ENCODE peak calls at places on chromosome 15, in four cellular contexts. V, S, T and M are unnamed samples.

GRCh38 chr15:90074023-90074422 is 28.2 kb downstream of the IDH2 start:
- DNase-seq in V (no peak), T (no peak), S (no peak), M (no peak)

GRCh38 chr15:78284758-78285157 is 14.7 kb downstream of the SKIC8 start:
- DNase-seq in S (no peak), T (no peak), V (no peak), M (no peak)

GRCh38 chr15:83848315-83849050 is 194.6 kb downstream of the ADAMTSL3 start:
- DNase-seq in V (no peak), S (no peak), T (no peak), M (no peak)

GRCh38 chr15:76967067-76967466 is 27.9 kb upstream of the PSTPIP1 start:
- DNase-seq in S (no peak), T (no peak), V (no peak), M (no peak)

GRCh38 chr15:64521726-64522164 is 61.4 kb downstream of the ZNF609 start:
- DNase-seq in V (peak), T (no peak), S (no peak), M (no peak)

GRCh38 chr15:63050737-63051700 is 8.5 kb downstream of the TPM1 start:
- DNase-seq in V (no peak), T (peak), S (no peak), M (no peak)

GRCh38 chr15:70382762-70383458 is 285.2 kb upstream of the TLE3 start:
- DNase-seq in T (no peak), S (no peak), V (no peak), M (no peak)

GRCh38 chr15:88450125-88450798 is 16.9 kb downstream of the MRPL46 start:
- DNase-seq in V (peak), T (peak), S (peak), M (peak)

GRCh38 chr15:74995779-74996765 is 709 bp downstream of the SCAMP5 start:
- DNase-seq in S (no peak), V (no peak), T (peak), M (peak)

GRCh38 chr15:71057143-71057542 is 58.1 kb upstream of the THSD4 start:
- DNase-seq in V (no peak), T (no peak), S (no peak), M (no peak)

GRCh38 chr15:54082836-54083492 is 104.7 kb downstream of the UNC13C start:
- DNase-seq in S (no peak), V (no peak), T (no peak), M (no peak)

GRCh38 chr15:68797589-68798377 is 22.9 kb downstream of the ANP32A start:
- DNase-seq in T (no peak), S (no peak), V (no peak), M (no peak)

GRCh38 chr15:65970937-65971740 is 101.8 kb downstream of the RAB11A start:
- DNase-seq in V (no peak), S (no peak), T (no peak), M (no peak)

GRCh38 chr15:33584797-33585196 is 274.0 kb downstream of the RYR3 start:
- DNase-seq in S (no peak), T (no peak), V (no peak), M (no peak)

GRCh38 chr15:46265664-46266063 is 630.8 kb downstream of the SQOR start:
- DNase-seq in V (no peak), T (no peak), S (no peak), M (no peak)

GRCh38 chr15:31379042-31379441 is 52.4 kb downstream of the KLF13 start:
- DNase-seq in T (no peak), S (no peak), V (no peak), M (no peak)

GRCh38 chr15:99963096-99963825 is 230.0 kb upstream of the LYSMD4 start:
- DNase-seq in T (peak), V (no peak), S (no peak), M (no peak)

GRCh38 chr15:45921376-45921775 is 286.5 kb downstream of the SQOR start:
- DNase-seq in T (no peak), V (no peak), S (no peak), M (no peak)

GRCh38 chr15:68781766-68782588 is 38.7 kb downstream of the ANP32A start:
- DNase-seq in V (no peak), T (no peak), S (peak), M (no peak)

GRCh38 chr15:39584266-39584659 is 3.4 kb downstream of the THBS1 start:
- DNase-seq in S (no peak), V (no peak), T (no peak), M (no peak)
- H3K4me3 ChIP-seq in S (peak), V (peak), T (peak), M (no peak)

DNA sequence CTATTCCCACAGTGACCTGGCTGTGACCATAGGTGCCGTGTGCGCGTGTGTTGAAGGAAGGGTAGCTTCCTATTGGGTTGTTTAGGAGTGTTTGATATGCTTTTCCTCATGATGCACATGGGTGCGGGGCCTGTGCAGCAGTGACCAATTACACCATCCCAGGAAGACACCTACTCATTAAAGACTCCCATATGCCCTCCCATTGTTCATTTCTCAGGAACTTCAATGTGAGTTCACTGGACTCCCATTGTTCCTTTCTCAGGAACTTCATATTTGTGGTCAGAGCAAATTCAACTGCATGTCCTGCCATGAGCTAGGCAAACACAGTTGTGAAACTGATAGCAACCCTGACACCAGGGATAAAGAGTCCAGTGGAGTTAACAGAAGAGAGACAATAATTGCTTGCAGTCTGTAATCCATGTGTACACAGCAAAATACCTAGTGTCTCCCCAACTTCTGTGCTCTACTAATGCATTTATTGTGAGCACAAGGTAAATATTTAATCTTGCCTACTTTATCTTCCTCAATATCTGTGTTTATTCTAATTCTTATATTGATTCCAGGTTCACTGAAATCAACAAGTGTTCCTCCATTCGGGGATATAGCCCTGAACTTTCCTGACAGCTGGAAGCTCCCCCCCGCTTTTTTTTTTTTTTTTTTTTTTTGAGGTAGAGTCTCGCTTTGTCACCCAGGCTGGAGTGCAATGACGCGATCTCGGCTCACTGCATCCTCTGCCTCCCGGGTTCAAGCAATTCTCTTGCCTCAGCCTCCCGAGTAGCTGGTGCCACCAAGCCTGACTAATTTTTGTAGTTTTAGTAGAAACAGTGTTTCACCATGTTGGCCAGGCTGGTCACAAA is 57.5 kb upstream of the GCNT3 start:
- DNase-seq in V (peak), S (no peak), T (no peak), M (no peak)
- H3K4me3 ChIP-seq in V (no peak), S (no peak), T (no peak), M (no peak)

GRCh38 chr15:85704720-85705119 is 90.0 kb downstream of the KLHL25 start:
- DNase-seq in T (no peak), S (no peak), V (no peak), M (no peak)
- H3K4me3 ChIP-seq in T (no peak), S (no peak), V (no peak), M (peak)

DNA sequence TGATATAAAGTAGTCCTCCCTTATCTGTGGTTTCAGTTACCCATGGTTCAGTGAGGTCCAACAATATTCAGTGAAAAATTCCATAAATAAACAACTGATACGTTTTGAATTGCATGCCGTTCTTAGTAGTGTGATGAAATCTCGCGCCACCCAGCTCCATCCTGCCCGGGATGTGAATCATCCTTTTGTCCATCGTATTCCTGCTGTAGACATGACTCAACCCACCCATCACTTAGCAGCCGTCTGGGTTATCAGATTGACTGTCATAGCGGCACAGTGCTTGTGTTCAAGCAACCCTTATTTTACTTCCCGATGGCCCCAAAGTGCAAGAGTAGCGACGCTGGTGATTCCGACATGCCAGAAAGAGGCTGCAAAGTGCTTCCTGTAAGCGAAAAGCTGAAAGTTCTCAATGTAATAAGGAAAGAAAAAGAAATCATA is 48.0 kb upstream of the MEX3B start:
- DNase-seq in S (no peak), T (no peak), V (peak), M (no peak)
- H3K4me3 ChIP-seq in S (no peak), T (no peak), V (peak), M (no peak)

GRCh38 chr15:57306944-57307411 is 69.3 kb upstream of the CGNL1 start:
- DNase-seq in T (no peak), V (no peak), S (no peak), M (no peak)
- H3K4me3 ChIP-seq in T (peak), V (peak), S (peak), M (no peak)

GRCh38 chr15:101167366-101167790 is 84.5 kb downstream of the CHSY1 start:
- DNase-seq in T (no peak), S (no peak), V (no peak), M (no peak)

GRCh38 chr15:101167791-101168462 is 83.9 kb downstream of the CHSY1 start:
- DNase-seq in V (no peak), S (peak), T (peak), M (no peak)

GRCh38 chr15:101169457-101170071 is 82.3 kb downstream of the CHSY1 start:
- DNase-seq in S (no peak), V (no peak), T (peak), M (no peak)

GRCh38 chr15:101168898-101169297 is 83.0 kb downstream of the CHSY1 start:
- DNase-seq in V (no peak), T (peak), S (no peak), M (no peak)

DNA sequence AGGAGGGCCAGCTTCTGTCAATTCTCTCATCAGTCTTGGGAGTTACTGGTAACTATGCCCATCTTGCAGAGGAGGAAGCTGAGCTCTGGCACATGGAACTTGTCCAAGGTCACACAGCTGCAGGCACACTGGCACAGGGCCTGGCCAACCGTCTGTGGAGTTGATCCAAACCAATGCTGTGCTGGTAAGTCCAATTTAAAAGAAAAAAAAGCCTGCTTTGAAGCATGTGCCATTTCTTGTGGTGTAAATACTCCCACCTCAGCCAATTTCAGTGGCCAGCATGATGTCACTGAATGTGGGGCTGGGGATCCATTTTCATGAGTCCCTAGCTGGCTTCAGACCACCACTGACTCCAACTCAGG is 83.4 kb downstream of the CHSY1 start:
- DNase-seq in T (no peak), S (peak), V (no peak), M (no peak)
- H3K4me3 ChIP-seq in T (no peak), S (no peak), V (no peak), M (no peak)

DNA sequence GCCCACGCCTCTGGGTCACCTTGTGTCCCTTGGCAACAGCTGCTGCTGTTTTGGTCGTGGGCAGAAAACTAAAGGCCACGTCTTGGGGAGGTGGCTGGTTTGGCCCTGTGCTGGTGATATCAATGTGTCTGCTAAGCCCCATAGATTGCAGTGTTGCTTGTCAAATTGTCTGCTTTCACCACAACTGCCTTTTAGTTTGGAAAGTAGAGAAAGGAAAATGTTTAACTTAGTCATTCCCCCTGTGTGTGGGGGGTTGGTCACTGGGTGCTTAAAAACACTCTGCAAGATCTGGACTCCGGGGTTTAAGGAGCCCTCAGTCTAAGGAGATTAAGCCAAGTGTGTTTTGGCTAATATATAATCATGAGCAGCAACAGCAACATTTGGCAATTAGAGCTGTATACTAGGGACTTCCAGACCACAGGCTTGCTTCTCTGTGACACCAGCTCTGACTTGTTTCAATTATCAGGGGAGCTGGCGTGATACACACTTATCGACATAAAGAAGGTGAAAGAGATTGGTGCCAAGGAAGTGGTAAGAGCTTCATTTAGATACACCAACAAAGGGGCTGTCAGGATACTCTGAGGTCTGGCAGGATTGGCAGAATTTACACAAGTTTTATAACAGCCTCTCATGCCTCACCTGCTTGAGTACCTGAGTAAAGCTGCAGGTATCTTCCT is 3.5 kb downstream of the SMAD3 start:
- DNase-seq in T (no peak), V (no peak), S (no peak), M (no peak)
- H3K4me3 ChIP-seq in T (peak), V (peak), S (no peak), M (peak)